ENCODE peak calls at places on chromosomes 13 and 19, in seven cellular contexts. T is A673; L is AG20443; C is EL; B is KBM-7; S is stimulated activated CD4-positive, alpha-beta T cell treated with anti-CD3 and anti-CD28 coated beads, Interleukin-4, amount 100 ng/mL, for 1 hour; P is AG04449. F is an unnamed sample.

GRCh38 chr19:5686647-5687359 is 3.3 kb upstream of the RPL36 start:
- DNase-seq in T (peak; percentile 92), L (peak; percentile 97), C (peak; percentile 95), B (peak; percentile 94), S (peak; percentile 99), P (peak; percentile 24), F (peak; percentile 89)

GRCh38 chr13:111330211-111330610 is 9.8 kb downstream of the TEX29 start:
- DNase-seq in T (no peak), L (peak; percentile 4), C (no peak), B (no peak), S (no peak), P (no peak), F (no peak)

GRCh38 chr13:113582841-113583631 is 1.5 kb upstream of the TFDP1 start:
- DNase-seq in T (no peak), L (no peak), C (no peak), B (no peak), S (no peak), P (no peak), F (peak; percentile 46)

GRCh38 chr19:51709575-51709974 is 14.2 kb downstream of the HAS1 start:
- DNase-seq in T (no peak), L (no peak), C (no peak), B (no peak), S (no peak), P (no peak), F (no peak)

GRCh38 chr19:10832659-10833296 is 3.2 kb downstream of the TMED1 start:
- DNase-seq in T (no peak), L (no peak), C (no peak), B (no peak), S (no peak), P (no peak), F (no peak)

GRCh38 chr19:6066661-6067646 is 43.3 kb downstream of the RFX2 start:
- DNase-seq in T (peak; percentile 71), L (peak; percentile 92), C (peak; percentile 57), B (peak; percentile 87), S (no peak), P (peak; percentile 69), F (peak; percentile 56)

GRCh38 chr13:27131202-27131623 is 40.4 kb downstream of the USP12 start:
- DNase-seq in T (no peak), L (no peak), C (peak; percentile 18), B (no peak), S (peak; percentile 58), P (no peak), F (peak; percentile 24)

GRCh38 chr19:39599116-39599515 is 3.2 kb upstream of the LGALS13 start:
- DNase-seq in T (peak; percentile 51), L (peak; percentile 24), C (peak; percentile 21), B (peak; percentile 20), S (peak; percentile 28), P (no peak), F (peak; percentile 52)

F was measured in foreskin fibroblast.